ENCODE peak calls at places on chromosomes 12 and 14, in nine cellular contexts. One of them, this sample, is unnamed.

GRCh38 chr14:31070431-31070830 is 44.3 kb upstream of the STRN3 start:
- DNase-seq in WTC11: no peak
- DNase-seq in NCI-H774: no peak
- DNase-seq in T follicular helper cell: no peak
- DNase-seq in AG10803: peak
- DNase-seq in right lobe of liver: no peak
- DNase-seq in amniotic stem cell: peak
- DNase-seq in cardiac muscle cell: no peak
- DNase-seq in non-pigmented ciliary epithelial cell: peak
- DNase-seq in this sample: no peak

GRCh38 chr12:4107436-4107878 is 166.1 kb upstream of the CCND2 start:
- DNase-seq in WTC11: peak
- DNase-seq in NCI-H774: no peak
- DNase-seq in T follicular helper cell: peak
- DNase-seq in AG10803: peak
- DNase-seq in right lobe of liver: no peak
- DNase-seq in amniotic stem cell: peak
- DNase-seq in cardiac muscle cell: peak
- DNase-seq in non-pigmented ciliary epithelial cell: no peak
- DNase-seq in this sample: no peak

GRCh38 chr14:96583605-96584041 is 81.4 kb downstream of the PAPOLA start:
- DNase-seq in WTC11: no peak
- DNase-seq in NCI-H774: no peak
- DNase-seq in T follicular helper cell: no peak
- DNase-seq in AG10803: no peak
- DNase-seq in right lobe of liver: no peak
- DNase-seq in amniotic stem cell: no peak
- DNase-seq in cardiac muscle cell: no peak
- DNase-seq in non-pigmented ciliary epithelial cell: no peak
- DNase-seq in this sample: no peak

GRCh38 chr12:124010687-124011086 is 37.7 kb downstream of the ZNF664 start:
- DNase-seq in WTC11: no peak
- DNase-seq in NCI-H774: no peak
- DNase-seq in T follicular helper cell: no peak
- DNase-seq in AG10803: no peak
- DNase-seq in right lobe of liver: no peak
- DNase-seq in amniotic stem cell: no peak
- DNase-seq in cardiac muscle cell: no peak
- DNase-seq in non-pigmented ciliary epithelial cell: no peak
- DNase-seq in this sample: no peak

GRCh38 chr12:100234591-100235304 is 32.1 kb downstream of the DEPDC4 start:
- DNase-seq in WTC11: no peak
- DNase-seq in NCI-H774: peak
- DNase-seq in T follicular helper cell: no peak
- DNase-seq in AG10803: peak
- DNase-seq in right lobe of liver: no peak
- DNase-seq in amniotic stem cell: no peak
- DNase-seq in cardiac muscle cell: peak
- DNase-seq in non-pigmented ciliary epithelial cell: peak
- DNase-seq in this sample: no peak

GRCh38 chr12:115306380-115306779 is 622.4 kb upstream of the TBX3 start:
- DNase-seq in WTC11: no peak
- DNase-seq in NCI-H774: no peak
- DNase-seq in T follicular helper cell: no peak
- DNase-seq in AG10803: no peak
- DNase-seq in right lobe of liver: no peak
- DNase-seq in amniotic stem cell: no peak
- DNase-seq in cardiac muscle cell: no peak
- DNase-seq in non-pigmented ciliary epithelial cell: no peak
- DNase-seq in this sample: no peak

GRCh38 chr12:104603545-104603973 is 146.8 kb downstream of the CHST11 start:
- DNase-seq in WTC11: no peak
- DNase-seq in NCI-H774: no peak
- DNase-seq in T follicular helper cell: no peak
- DNase-seq in AG10803: peak
- DNase-seq in right lobe of liver: no peak
- DNase-seq in amniotic stem cell: no peak
- DNase-seq in cardiac muscle cell: no peak
- DNase-seq in non-pigmented ciliary epithelial cell: peak
- DNase-seq in this sample: no peak

GRCh38 chr12:103785243-103786031 is 55.6 kb downstream of the NT5DC3 start:
- DNase-seq in WTC11: no peak
- DNase-seq in NCI-H774: no peak
- DNase-seq in T follicular helper cell: no peak
- DNase-seq in AG10803: peak
- DNase-seq in right lobe of liver: no peak
- DNase-seq in amniotic stem cell: no peak
- DNase-seq in cardiac muscle cell: no peak
- DNase-seq in non-pigmented ciliary epithelial cell: no peak
- DNase-seq in this sample: no peak

GRCh38 chr14:92461891-92462290 is 51.7 kb upstream of the RIN3 start:
- DNase-seq in WTC11: no peak
- DNase-seq in NCI-H774: no peak
- DNase-seq in T follicular helper cell: no peak
- DNase-seq in AG10803: no peak
- DNase-seq in right lobe of liver: no peak
- DNase-seq in amniotic stem cell: no peak
- DNase-seq in cardiac muscle cell: no peak
- DNase-seq in non-pigmented ciliary epithelial cell: no peak
- DNase-seq in this sample: no peak

GRCh38 chr12:94879542-94879941 is 124.0 kb downstream of the NDUFA12 start:
- DNase-seq in WTC11: peak
- DNase-seq in NCI-H774: no peak
- DNase-seq in T follicular helper cell: no peak
- DNase-seq in AG10803: no peak
- DNase-seq in right lobe of liver: no peak
- DNase-seq in amniotic stem cell: no peak
- DNase-seq in cardiac muscle cell: peak
- DNase-seq in non-pigmented ciliary epithelial cell: no peak
- DNase-seq in this sample: no peak

GRCh38 chr14:104282332-104283196 is 144.2 kb downstream of the KIF26A start:
- DNase-seq in WTC11: peak
- DNase-seq in NCI-H774: no peak
- DNase-seq in T follicular helper cell: no peak
- DNase-seq in AG10803: no peak
- DNase-seq in right lobe of liver: peak
- DNase-seq in amniotic stem cell: no peak
- DNase-seq in cardiac muscle cell: no peak
- DNase-seq in non-pigmented ciliary epithelial cell: no peak
- DNase-seq in this sample: no peak

GRCh38 chr14:51020024-51020710 is 74.7 kb downstream of the TRIM9 start:
- DNase-seq in WTC11: no peak
- DNase-seq in NCI-H774: no peak
- DNase-seq in T follicular helper cell: no peak
- DNase-seq in AG10803: peak
- DNase-seq in right lobe of liver: no peak
- DNase-seq in amniotic stem cell: no peak
- DNase-seq in cardiac muscle cell: peak
- DNase-seq in non-pigmented ciliary epithelial cell: no peak
- DNase-seq in this sample: peak

GRCh38 chr12:96401061-96401871 is 1.0 kb upstream of the CDK17 start:
- DNase-seq in WTC11: no peak
- DNase-seq in NCI-H774: peak
- DNase-seq in T follicular helper cell: peak
- DNase-seq in AG10803: peak
- DNase-seq in right lobe of liver: peak
- DNase-seq in amniotic stem cell: peak
- DNase-seq in cardiac muscle cell: peak
- DNase-seq in non-pigmented ciliary epithelial cell: peak
- DNase-seq in this sample: peak

GRCh38 chr12:105775351-105775750 is 363.4 kb downstream of the NUAK1 start:
- DNase-seq in WTC11: no peak
- DNase-seq in NCI-H774: no peak
- DNase-seq in T follicular helper cell: no peak
- DNase-seq in AG10803: peak
- DNase-seq in right lobe of liver: no peak
- DNase-seq in amniotic stem cell: peak
- DNase-seq in cardiac muscle cell: no peak
- DNase-seq in non-pigmented ciliary epithelial cell: peak
- DNase-seq in this sample: no peak

GRCh38 chr12:131671276-131671675 is 39.6 kb upstream of the SFSWAP start:
- DNase-seq in WTC11: no peak
- DNase-seq in NCI-H774: no peak
- DNase-seq in T follicular helper cell: no peak
- DNase-seq in AG10803: no peak
- DNase-seq in right lobe of liver: no peak
- DNase-seq in amniotic stem cell: no peak
- DNase-seq in cardiac muscle cell: no peak
- DNase-seq in non-pigmented ciliary epithelial cell: no peak
- DNase-seq in this sample: no peak

GRCh38 chr12:113722747-113723146 is 243.4 kb downstream of the RBM19 start:
- DNase-seq in WTC11: no peak
- DNase-seq in NCI-H774: no peak
- DNase-seq in T follicular helper cell: no peak
- DNase-seq in AG10803: no peak
- DNase-seq in right lobe of liver: no peak
- DNase-seq in amniotic stem cell: no peak
- DNase-seq in cardiac muscle cell: no peak
- DNase-seq in non-pigmented ciliary epithelial cell: no peak
- DNase-seq in this sample: no peak

GRCh38 chr14:44897844-44898151 is 63.9 kb downstream of the KLHL28 start:
- DNase-seq in WTC11: no peak
- DNase-seq in NCI-H774: no peak
- DNase-seq in T follicular helper cell: no peak
- DNase-seq in AG10803: no peak
- DNase-seq in right lobe of liver: no peak
- DNase-seq in amniotic stem cell: no peak
- DNase-seq in cardiac muscle cell: no peak
- DNase-seq in non-pigmented ciliary epithelial cell: no peak
- DNase-seq in this sample: no peak

GRCh38 chr12:107565551-107565950 is 120.0 kb upstream of the PWP1 start:
- DNase-seq in WTC11: no peak
- DNase-seq in NCI-H774: no peak
- DNase-seq in T follicular helper cell: no peak
- DNase-seq in AG10803: no peak
- DNase-seq in right lobe of liver: no peak
- DNase-seq in amniotic stem cell: no peak
- DNase-seq in cardiac muscle cell: no peak
- DNase-seq in non-pigmented ciliary epithelial cell: no peak
- DNase-seq in this sample: no peak

GRCh38 chr12:52525661-52526499 is 5.7 kb upstream of the KRT5 start:
- DNase-seq in WTC11: no peak
- DNase-seq in NCI-H774: no peak
- DNase-seq in T follicular helper cell: no peak
- DNase-seq in AG10803: no peak
- DNase-seq in right lobe of liver: no peak
- DNase-seq in amniotic stem cell: no peak
- DNase-seq in cardiac muscle cell: no peak
- DNase-seq in non-pigmented ciliary epithelial cell: no peak
- DNase-seq in this sample: no peak

GRCh38 chr12:131357920-131358319 is 353.0 kb upstream of the SFSWAP start:
- DNase-seq in WTC11: no peak
- DNase-seq in NCI-H774: no peak
- DNase-seq in T follicular helper cell: no peak
- DNase-seq in AG10803: no peak
- DNase-seq in right lobe of liver: no peak
- DNase-seq in amniotic stem cell: no peak
- DNase-seq in cardiac muscle cell: no peak
- DNase-seq in non-pigmented ciliary epithelial cell: no peak
- DNase-seq in this sample: no peak

GRCh38 chr12:109730306-109731145 is 16.9 kb downstream of the FAM222A start:
- DNase-seq in WTC11: no peak
- DNase-seq in NCI-H774: no peak
- DNase-seq in T follicular helper cell: no peak
- DNase-seq in AG10803: no peak
- DNase-seq in right lobe of liver: no peak
- DNase-seq in amniotic stem cell: no peak
- DNase-seq in cardiac muscle cell: no peak
- DNase-seq in non-pigmented ciliary epithelial cell: no peak
- DNase-seq in this sample: no peak

GRCh38 chr14:47993883-47994282 is 318.5 kb upstream of the MDGA2 start:
- DNase-seq in WTC11: no peak
- DNase-seq in NCI-H774: no peak
- DNase-seq in T follicular helper cell: no peak
- DNase-seq in AG10803: no peak
- DNase-seq in right lobe of liver: no peak
- DNase-seq in amniotic stem cell: no peak
- DNase-seq in cardiac muscle cell: no peak
- DNase-seq in non-pigmented ciliary epithelial cell: no peak
- DNase-seq in this sample: no peak

GRCh38 chr12:46082473-46082872 is 92.1 kb upstream of the SCAF11 start:
- DNase-seq in WTC11: no peak
- DNase-seq in NCI-H774: no peak
- DNase-seq in T follicular helper cell: no peak
- DNase-seq in AG10803: no peak
- DNase-seq in right lobe of liver: no peak
- DNase-seq in amniotic stem cell: no peak
- DNase-seq in cardiac muscle cell: no peak
- DNase-seq in non-pigmented ciliary epithelial cell: no peak
- DNase-seq in this sample: no peak

GRCh38 chr12:4379410-4379809 is at the start of gene FGF23:
- DNase-seq in WTC11: peak
- DNase-seq in NCI-H774: no peak
- DNase-seq in T follicular helper cell: no peak
- DNase-seq in AG10803: peak
- DNase-seq in right lobe of liver: peak
- DNase-seq in amniotic stem cell: no peak
- DNase-seq in cardiac muscle cell: peak
- DNase-seq in non-pigmented ciliary epithelial cell: no peak
- DNase-seq in this sample: no peak

This sample was measured in amygdala.